ENCODE peak calls at places on chromosome 9, in six cellular contexts. O is CD4-positive, CD25-positive, alpha-beta regulatory T cell; P is A549; V is cardiac muscle cell; Y is mammary epithelial cell; K is upper lobe of right lung. S is an unnamed sample.

GRCh38 chr9:98129451-98129881 is 10.4 kb upstream of the TRIM14 start:
- DNase-seq in O (no peak), P (no peak), V (no peak), Y (no peak), K (no peak), S (no peak)

GRCh38 chr9:130971294-130971849 is 32.3 kb upstream of the FIBCD1 start:
- DNase-seq in O (no peak), P (no peak), V (no peak), Y (no peak), K (no peak), S (no peak)

GRCh38 chr9:87479801-87480201 is 17.9 kb upstream of the DAPK1 start:
- DNase-seq in O (no peak), P (no peak), V (peak), Y (peak), K (peak), S (no peak)

GRCh38 chr9:82764270-82764669 is 298.7 kb downstream of the RASEF start:
- DNase-seq in O (no peak), P (no peak), V (no peak), Y (no peak), K (no peak), S (no peak)

GRCh38 chr9:132894343-132894742 is 15.6 kb downstream of the SPACA9 start:
- DNase-seq in O (no peak), P (no peak), V (no peak), Y (peak), K (no peak), S (no peak)

GRCh38 chr9:74543145-74543544 is 46.0 kb downstream of the RORB start:
- DNase-seq in O (no peak), P (no peak), V (no peak), Y (peak), K (no peak), S (no peak)

GRCh38 chr9:79001012-79001411 is 570.8 kb upstream of the TLE4 start:
- DNase-seq in O (no peak), P (no peak), V (no peak), Y (no peak), K (no peak), S (no peak)

GRCh38 chr9:69452110-69452780 is 127.2 kb downstream of the ENTREP1 start:
- DNase-seq in O (no peak), P (no peak), V (no peak), Y (no peak), K (no peak), S (no peak)

GRCh38 chr9:38339496-38339895 is 53.0 kb upstream of the ALDH1B1 start:
- DNase-seq in O (no peak), P (no peak), V (peak), Y (no peak), K (no peak), S (no peak)

GRCh38 chr9:36559036-36559695 is 13.5 kb upstream of the MELK start:
- DNase-seq in O (no peak), P (no peak), V (peak), Y (no peak), K (no peak), S (no peak)

GRCh38 chr9:84170521-84171141 is 169.9 kb downstream of the SLC28A3 start:
- DNase-seq in O (no peak), P (peak), V (peak), Y (peak), K (peak), S (no peak)

GRCh38 chr9:114588671-114589526 is 1.3 kb downstream of the ATP6V1G1 start:
- DNase-seq in O (no peak), P (no peak), V (peak), Y (peak), K (no peak), S (no peak)
- H3K27ac ChIP-seq in O (peak), P (peak), V (peak), Y (peak), K (no peak), S (peak)

GRCh38 chr9:135993409-135993742 is 32.2 kb upstream of the UBAC1 start:
- DNase-seq in O (no peak), P (no peak), V (no peak), Y (no peak), K (no peak), S (no peak)

GRCh38 chr9:135995816-135996215 is 34.6 kb upstream of the UBAC1 start:
- DNase-seq in O (no peak), P (no peak), V (no peak), Y (no peak), K (no peak), S (no peak)

GRCh38 chr9:135991771-135992170 is 30.6 kb upstream of the UBAC1 start:
- DNase-seq in O (no peak), P (no peak), V (no peak), Y (no peak), K (no peak), S (no peak)

GRCh38 chr9:135992486-135993408 is 31.6 kb upstream of the UBAC1 start:
- DNase-seq in O (no peak), P (peak), V (peak), Y (peak), K (peak), S (peak)

GRCh38 chr9:135993840-135994776 is 32.9 kb upstream of the UBAC1 start:
- DNase-seq in O (no peak), P (no peak), V (no peak), Y (no peak), K (no peak), S (no peak)
- H3K27ac ChIP-seq in O (no peak), P (no peak), V (peak), Y (no peak), K (peak), S (no peak)

DNA sequence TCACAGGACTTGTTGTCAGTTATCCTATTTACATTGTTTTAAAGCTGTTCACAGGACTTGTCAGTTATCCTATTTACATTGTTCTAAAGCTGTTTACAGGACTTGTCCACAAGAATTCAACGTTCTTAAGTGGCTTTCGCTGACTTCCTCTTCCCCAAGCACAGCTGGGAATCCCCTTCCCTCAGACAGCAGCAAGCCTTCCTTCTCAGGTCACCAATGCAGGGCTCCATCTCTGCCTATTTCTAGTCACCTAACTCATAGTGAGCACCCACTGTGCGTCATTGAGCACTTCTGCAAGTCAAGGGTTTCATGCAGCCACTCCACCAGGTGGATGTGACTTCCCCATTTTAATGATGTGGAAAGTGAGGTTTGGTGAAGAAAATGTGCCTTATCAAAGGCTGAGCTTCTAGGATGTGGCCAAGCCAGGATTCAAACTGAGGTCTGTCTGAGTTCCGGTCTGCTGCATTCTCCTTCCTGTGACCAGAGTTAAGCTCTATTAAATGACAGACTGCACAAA is 109.8 kb upstream of the ZNF462 start:
- DNase-seq in O (no peak), P (no peak), V (no peak), Y (no peak), K (no peak), S (no peak)
- H3K27ac ChIP-seq in O (no peak), P (no peak), V (peak), Y (no peak), K (no peak), S (no peak)

GRCh38 chr9:109250771-109251079 is 70.1 kb downstream of the EPB41L4B start:
- DNase-seq in O (no peak), P (no peak), V (no peak), Y (no peak), K (no peak), S (no peak)

GRCh38 chr9:109251776-109252106 is 69.1 kb downstream of the EPB41L4B start:
- DNase-seq in O (no peak), P (no peak), V (no peak), Y (no peak), K (no peak), S (no peak)

GRCh38 chr9:109249615-109250014 is 71.2 kb downstream of the EPB41L4B start:
- DNase-seq in O (no peak), P (no peak), V (no peak), Y (no peak), K (no peak), S (no peak)

GRCh38 chr9:109251080-109251775 is 69.6 kb downstream of the EPB41L4B start:
- DNase-seq in O (no peak), P (peak), V (peak), Y (peak), K (peak), S (no peak)

DNA sequence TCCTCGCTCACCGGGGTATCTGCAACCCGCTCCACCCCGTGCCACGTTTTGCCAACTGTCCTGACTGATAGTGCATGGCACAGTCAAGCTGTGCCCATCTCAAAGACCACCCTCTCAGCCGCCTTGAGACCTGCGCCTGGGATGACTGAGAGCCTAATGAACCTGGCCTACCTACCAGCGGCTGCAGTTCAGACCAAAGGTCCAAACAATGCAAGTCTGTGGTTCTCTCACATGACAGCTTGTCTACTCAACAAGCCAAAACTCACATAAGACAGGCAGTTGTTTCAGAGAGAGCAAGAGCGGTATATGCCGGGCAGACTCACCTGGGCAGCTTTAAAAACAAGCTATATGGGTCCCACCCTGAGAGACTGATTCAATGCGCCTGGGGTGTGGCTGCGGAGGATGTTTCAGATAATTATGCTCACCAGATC is 70.5 kb downstream of the EPB41L4B start:
- DNase-seq in O (no peak), P (no peak), V (no peak), Y (no peak), K (no peak), S (no peak)
- H3K27ac ChIP-seq in O (no peak), P (peak), V (no peak), Y (no peak), K (no peak), S (no peak)

GRCh38 chr9:136656339-136656738 is 6.4 kb upstream of the EGFL7 start:
- DNase-seq in O (no peak), P (no peak), V (no peak), Y (no peak), K (no peak), S (no peak)

GRCh38 chr9:136656795-136657611 is 5.7 kb upstream of the EGFL7 start:
- DNase-seq in O (no peak), P (no peak), V (no peak), Y (no peak), K (peak), S (no peak)

GRCh38 chr9:136654820-136655219 is 7.9 kb upstream of the EGFL7 start:
- DNase-seq in O (no peak), P (no peak), V (no peak), Y (no peak), K (no peak), S (no peak)

GRCh38 chr9:136653323-136654064 is 9.2 kb upstream of the EGFL7 start:
- DNase-seq in O (no peak), P (no peak), V (no peak), Y (peak), K (no peak), S (no peak)

DNA sequence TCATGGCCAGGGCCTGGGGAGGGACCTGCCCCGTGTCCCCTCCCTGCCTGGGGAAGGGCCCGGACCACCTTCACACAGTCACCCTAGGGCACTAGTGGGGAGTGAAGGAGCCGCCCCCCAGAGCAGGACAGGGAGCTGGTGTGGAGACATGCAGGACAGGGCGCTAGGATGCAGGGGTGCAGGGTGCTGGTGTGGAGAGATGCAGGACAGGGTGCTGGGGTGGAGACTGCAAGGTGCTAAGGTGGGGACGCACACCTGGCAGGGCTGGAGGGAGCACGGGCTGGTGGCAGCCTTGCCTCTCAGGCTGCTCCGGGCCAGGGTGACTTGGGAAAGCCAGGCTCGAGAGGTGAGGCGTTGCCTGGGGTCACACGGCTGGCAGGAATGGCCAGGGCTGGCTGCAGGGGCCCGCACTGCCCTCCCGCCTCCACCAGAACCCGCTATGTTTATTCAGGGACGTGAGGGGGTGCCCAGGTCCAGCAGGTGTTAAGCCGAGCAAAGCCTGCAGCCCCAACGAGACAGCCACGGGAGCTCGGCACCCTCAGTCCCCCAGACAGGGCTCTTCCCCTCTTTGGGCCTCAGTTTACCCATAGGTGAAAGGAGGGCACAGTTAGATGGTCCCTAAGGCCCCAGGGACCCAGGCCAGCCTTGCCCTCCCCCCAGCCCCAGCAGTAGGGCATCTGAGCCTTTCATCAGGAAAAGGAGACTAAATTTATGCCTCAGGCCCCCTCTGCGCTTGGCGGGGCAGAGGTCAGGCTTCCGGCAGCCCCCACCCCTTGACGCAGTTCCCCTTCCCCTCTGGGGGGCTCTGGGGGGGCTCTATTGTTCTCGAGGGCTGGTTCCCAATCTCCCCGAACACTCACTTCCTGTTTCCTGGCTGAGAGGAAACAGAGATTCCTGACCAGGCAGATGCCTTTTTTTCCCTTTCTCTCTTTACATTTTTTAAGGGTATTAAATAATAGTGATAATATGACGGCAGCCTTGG is 7.2 kb upstream of the EGFL7 start:
- DNase-seq in O (no peak), P (no peak), V (peak), Y (no peak), K (peak), S (no peak)
- H3K27ac ChIP-seq in O (no peak), P (no peak), V (no peak), Y (no peak), K (peak), S (no peak)

GRCh38 chr9:109506097-109506712 is 8.1 kb upstream of the PTPN3 start:
- DNase-seq in O (no peak), P (peak), V (no peak), Y (no peak), K (no peak), S (no peak)
- H3K27ac ChIP-seq in O (no peak), P (peak), V (no peak), Y (no peak), K (no peak), S (no peak)

S was measured in CD8-positive, alpha-beta memory T cell.